ENCODE peak calls at places on chromosomes 11 and 22, in five cellular contexts. One of them, this sample, is unnamed.

GRCh38 chr11:117431436-117431835 is 103.8 kb downstream of the CEP164 start:
- DNase-seq in body of pancreas: no peak
- DNase-seq in transverse colon: no peak
- DNase-seq in IMR-90: no peak
- DNase-seq in suprapubic skin: no peak
- DNase-seq in this sample: peak; percentile 89

GRCh38 chr22:39520054-39520873 is at the start of gene ATF4:
- DNase-seq in body of pancreas: peak; percentile 99
- DNase-seq in suprapubic skin: peak; percentile 99
- DNase-seq in transverse colon: peak; percentile 98
- DNase-seq in IMR-90: peak; percentile 99
- DNase-seq in this sample: peak; percentile 99

GRCh38 chr11:63478896-63479295 is 12.1 kb downstream of the PLAAT5 start:
- DNase-seq in IMR-90: peak; percentile 75
- DNase-seq in body of pancreas: peak; percentile 67
- DNase-seq in transverse colon: peak; percentile 39
- DNase-seq in suprapubic skin: no peak
- DNase-seq in this sample: peak; percentile 54

GRCh38 chr11:44787070-44787469 is 60.3 kb downstream of the TSPAN18 start:
- DNase-seq in transverse colon: no peak
- DNase-seq in IMR-90: no peak
- DNase-seq in suprapubic skin: no peak
- DNase-seq in body of pancreas: no peak
- DNase-seq in this sample: no peak

GRCh38 chr11:111644922-111645321 is 42.7 kb downstream of the SIK2 start:
- DNase-seq in transverse colon: no peak
- DNase-seq in suprapubic skin: no peak
- DNase-seq in IMR-90: no peak
- DNase-seq in body of pancreas: no peak
- DNase-seq in this sample: no peak

GRCh38 chr22:36435516-36436415 is 45.7 kb downstream of the TXN2 start:
- DNase-seq in transverse colon: peak; percentile 84
- DNase-seq in suprapubic skin: no peak
- DNase-seq in IMR-90: no peak
- DNase-seq in body of pancreas: peak; percentile 90
- DNase-seq in this sample: peak; percentile 72

GRCh38 chr11:69924308-69925161 is 105.3 kb upstream of the FGF3 start:
- DNase-seq in body of pancreas: peak; percentile 2
- DNase-seq in suprapubic skin: no peak
- DNase-seq in IMR-90: no peak
- DNase-seq in transverse colon: no peak
- DNase-seq in this sample: no peak

GRCh38 chr11:124865902-124866851 is 945 bp downstream of the ROBO3 start:
- DNase-seq in body of pancreas: no peak
- DNase-seq in suprapubic skin: peak; percentile 78
- DNase-seq in IMR-90: peak; percentile 15
- DNase-seq in transverse colon: peak; percentile 31
- DNase-seq in this sample: peak; percentile 52

DNA sequence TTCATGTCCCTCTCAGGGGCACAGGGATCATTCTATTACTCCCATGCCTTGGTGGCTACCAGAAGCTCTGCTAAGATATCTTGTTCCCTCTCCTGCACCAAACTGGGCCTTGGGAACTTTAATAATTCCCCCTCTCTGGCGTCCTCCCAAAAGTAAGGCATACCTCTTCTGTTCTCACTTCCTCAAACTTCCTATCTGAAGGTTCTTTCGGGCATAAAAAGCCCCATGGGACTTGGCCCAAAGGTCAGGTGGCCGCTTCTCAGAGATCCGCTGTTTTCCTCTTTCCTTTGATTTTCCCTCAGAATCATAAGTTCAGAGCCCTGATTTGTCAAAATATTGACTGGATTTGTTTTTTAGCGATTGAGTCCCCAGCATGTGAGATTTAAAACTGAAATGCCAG is 13.0 kb downstream of the POLD3 start:
- DNase-seq in transverse colon: no peak
- DNase-seq in suprapubic skin: no peak
- DNase-seq in IMR-90: no peak
- DNase-seq in body of pancreas: no peak
- DNase-seq in this sample: no peak
- TF ChIP-seq CTCF in transverse colon: no peak
- TF ChIP-seq CTCF in suprapubic skin: no peak
- TF ChIP-seq CTCF in IMR-90: no peak
- TF ChIP-seq CTCF in body of pancreas: no peak
- TF ChIP-seq CTCF in this sample: no peak

GRCh38 chr11:125942771-125943428 is 2.9 kb upstream of the VSIG10L2 start:
- DNase-seq in body of pancreas: no peak
- DNase-seq in suprapubic skin: no peak
- DNase-seq in IMR-90: no peak
- DNase-seq in transverse colon: no peak
- DNase-seq in this sample: no peak

GRCh38 chr11:125942276-125942611 is 3.6 kb upstream of the VSIG10L2 start:
- DNase-seq in transverse colon: no peak
- DNase-seq in suprapubic skin: no peak
- DNase-seq in body of pancreas: no peak
- DNase-seq in IMR-90: no peak
- DNase-seq in this sample: no peak

GRCh38 chr11:125941606-125942275 is 4.1 kb upstream of the VSIG10L2 start:
- DNase-seq in IMR-90: peak; percentile 19
- DNase-seq in transverse colon: peak; percentile 69
- DNase-seq in suprapubic skin: no peak
- DNase-seq in body of pancreas: peak; percentile 68
- DNase-seq in this sample: peak; percentile 85

GRCh38 chr11:125940145-125940544 is 5.7 kb upstream of the VSIG10L2 start:
- DNase-seq in body of pancreas: no peak
- DNase-seq in IMR-90: no peak
- DNase-seq in transverse colon: no peak
- DNase-seq in suprapubic skin: no peak
- DNase-seq in this sample: no peak

DNA sequence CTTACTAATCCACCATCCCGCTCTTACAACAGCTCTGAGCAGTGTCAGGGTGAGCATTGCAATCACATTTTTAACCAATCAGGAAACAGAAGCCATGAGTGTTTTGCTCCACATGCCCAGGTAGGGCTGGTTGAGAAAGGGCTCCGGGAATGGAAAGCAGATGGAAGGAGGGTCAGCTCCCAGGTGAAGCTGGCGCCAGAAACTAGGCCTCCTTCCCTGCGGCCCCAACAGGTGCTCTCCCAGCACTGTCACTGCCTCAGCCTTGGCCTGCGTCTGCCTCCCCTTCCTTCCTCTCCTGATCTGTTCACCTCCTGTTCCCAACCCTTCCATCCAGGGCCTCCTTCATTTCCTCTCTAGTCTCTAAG is 4.6 kb upstream of the VSIG10L2 start:
- DNase-seq in transverse colon: no peak
- DNase-seq in suprapubic skin: no peak
- DNase-seq in IMR-90: no peak
- DNase-seq in body of pancreas: no peak
- DNase-seq in this sample: no peak
- H3K27ac ChIP-seq in transverse colon: no peak overlapping the region
- H3K27ac ChIP-seq in suprapubic skin: no peak overlapping the region
- H3K27ac ChIP-seq in IMR-90: no peak overlapping the region
- H3K27ac ChIP-seq in body of pancreas: no peak overlapping the region
- H3K27ac ChIP-seq in this sample: no peak overlapping the region

GRCh38 chr11:19935507-19935906 is 222.9 kb downstream of the NAV2 start:
- DNase-seq in suprapubic skin: no peak
- DNase-seq in IMR-90: peak; percentile 86
- DNase-seq in transverse colon: no peak
- DNase-seq in body of pancreas: no peak
- DNase-seq in this sample: peak; percentile 53
- TF ChIP-seq POLR2A in suprapubic skin: no peak
- TF ChIP-seq POLR2A in IMR-90: no peak
- TF ChIP-seq POLR2A in transverse colon: no peak
- TF ChIP-seq POLR2A in body of pancreas: no peak
- TF ChIP-seq POLR2A in this sample: no peak

GRCh38 chr22:17085277-17086091 is 684 bp downstream of the IL17RA start:
- DNase-seq in suprapubic skin: peak; percentile 83
- DNase-seq in body of pancreas: peak; percentile 47
- DNase-seq in transverse colon: peak; percentile 49
- DNase-seq in IMR-90: no peak
- DNase-seq in this sample: peak; percentile 33

GRCh38 chr22:17083811-17084540 is 824 bp upstream of the IL17RA start:
- DNase-seq in IMR-90: no peak
- DNase-seq in transverse colon: no peak
- DNase-seq in suprapubic skin: peak; percentile 82
- DNase-seq in body of pancreas: no peak
- DNase-seq in this sample: no peak

GRCh38 chr22:17083255-17083654 is 1.5 kb upstream of the IL17RA start:
- DNase-seq in suprapubic skin: peak; percentile 43
- DNase-seq in body of pancreas: no peak
- DNase-seq in transverse colon: no peak
- DNase-seq in IMR-90: no peak
- DNase-seq in this sample: no peak

GRCh38 chr22:17086301-17086700 is 1.5 kb downstream of the IL17RA start:
- DNase-seq in IMR-90: no peak
- DNase-seq in transverse colon: no peak
- DNase-seq in body of pancreas: no peak
- DNase-seq in suprapubic skin: peak; percentile 54
- DNase-seq in this sample: no peak

DNA sequence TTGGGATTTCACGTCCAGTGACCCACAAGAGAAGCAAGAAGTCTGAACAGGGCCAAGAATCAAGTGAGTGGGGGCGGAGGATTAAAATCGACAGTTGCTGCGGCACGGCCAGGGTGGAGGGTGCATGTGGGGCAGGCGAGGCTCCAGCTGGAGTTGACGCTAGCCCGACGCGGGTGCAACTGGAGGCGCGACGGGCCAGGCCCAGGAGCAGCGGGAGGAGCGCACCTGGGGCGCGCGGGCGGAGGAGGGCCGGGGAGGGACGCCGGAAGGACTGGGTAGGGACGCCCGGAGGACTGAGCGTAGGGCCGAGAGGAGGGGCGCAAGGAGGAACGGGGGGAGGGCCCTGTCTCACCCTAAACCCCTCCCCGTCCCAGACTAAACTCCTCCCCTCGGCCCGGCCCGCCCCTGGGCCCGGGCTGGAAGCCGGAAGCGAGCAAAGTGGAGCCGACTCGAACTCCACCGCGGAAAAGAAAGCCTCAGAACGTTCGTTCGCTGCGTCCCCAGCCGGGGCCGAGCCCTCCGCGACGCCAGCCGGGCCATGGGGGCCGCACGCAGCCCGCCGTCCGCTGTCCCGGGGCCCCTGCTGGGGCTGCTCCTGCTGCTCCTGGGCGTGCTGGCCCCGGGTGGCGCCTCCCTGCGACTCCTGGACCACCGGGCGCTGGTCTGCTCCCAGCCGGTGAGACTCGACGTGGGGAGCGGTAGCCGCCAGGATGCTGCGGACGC is at the start of gene IL17RA:
- DNase-seq in IMR-90: peak; percentile 84
- DNase-seq in suprapubic skin: peak; percentile 94
- DNase-seq in transverse colon: peak; percentile 96
- DNase-seq in body of pancreas: peak; percentile 94
- DNase-seq in this sample: peak; percentile 92
- TF ChIP-seq CTCF in IMR-90: no peak
- TF ChIP-seq CTCF in suprapubic skin: no peak
- TF ChIP-seq CTCF in transverse colon: no peak
- TF ChIP-seq CTCF in body of pancreas: no peak
- TF ChIP-seq CTCF in this sample: no peak

DNA sequence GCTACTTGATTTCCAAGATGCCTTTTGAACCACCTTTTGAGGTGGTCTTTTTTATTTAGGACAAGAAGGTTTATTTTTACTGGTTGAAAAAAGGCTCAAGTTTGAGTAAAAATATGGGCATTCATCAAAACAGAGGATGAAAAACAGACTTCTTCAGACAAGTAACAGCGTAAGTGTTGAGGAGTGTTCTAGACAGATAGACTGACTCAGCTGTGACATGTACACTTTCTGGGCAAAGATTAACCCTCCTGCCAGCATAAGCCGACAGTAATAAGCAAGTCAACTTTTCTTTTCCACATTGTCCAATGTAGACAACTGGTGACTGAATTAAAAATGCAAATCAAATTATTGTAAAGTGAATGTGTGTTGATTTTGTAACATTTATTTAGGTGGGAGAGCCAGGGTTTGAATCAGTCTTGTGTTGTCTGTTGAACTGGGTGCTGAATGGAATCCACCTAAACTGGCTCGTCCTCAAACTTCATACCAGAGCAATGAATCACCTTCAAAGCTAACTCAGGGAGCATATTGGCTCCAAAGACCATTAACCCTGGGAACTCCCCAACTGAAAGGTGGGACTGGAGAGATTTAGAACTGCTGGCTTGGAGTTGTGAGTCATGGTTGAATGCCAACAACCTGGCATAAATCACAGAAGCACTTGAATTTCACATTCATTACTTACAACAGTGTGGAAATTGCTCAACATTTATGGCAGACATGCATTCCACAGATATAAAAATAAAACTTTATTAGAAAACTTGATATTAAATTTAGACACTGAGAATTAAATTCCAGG is 377.0 kb downstream of the ETS1 start:
- DNase-seq in suprapubic skin: no peak
- DNase-seq in IMR-90: peak; percentile 94
- DNase-seq in body of pancreas: peak; percentile 38
- DNase-seq in transverse colon: peak; percentile 51
- DNase-seq in this sample: peak; percentile 29
- H3K27ac ChIP-seq in suprapubic skin: no peak overlapping the region
- H3K27ac ChIP-seq in IMR-90: no peak overlapping the region
- H3K27ac ChIP-seq in body of pancreas: peak overlapping the region; percentile 63
- H3K27ac ChIP-seq in transverse colon: no peak overlapping the region
- H3K27ac ChIP-seq in this sample: no peak overlapping the region

DNA sequence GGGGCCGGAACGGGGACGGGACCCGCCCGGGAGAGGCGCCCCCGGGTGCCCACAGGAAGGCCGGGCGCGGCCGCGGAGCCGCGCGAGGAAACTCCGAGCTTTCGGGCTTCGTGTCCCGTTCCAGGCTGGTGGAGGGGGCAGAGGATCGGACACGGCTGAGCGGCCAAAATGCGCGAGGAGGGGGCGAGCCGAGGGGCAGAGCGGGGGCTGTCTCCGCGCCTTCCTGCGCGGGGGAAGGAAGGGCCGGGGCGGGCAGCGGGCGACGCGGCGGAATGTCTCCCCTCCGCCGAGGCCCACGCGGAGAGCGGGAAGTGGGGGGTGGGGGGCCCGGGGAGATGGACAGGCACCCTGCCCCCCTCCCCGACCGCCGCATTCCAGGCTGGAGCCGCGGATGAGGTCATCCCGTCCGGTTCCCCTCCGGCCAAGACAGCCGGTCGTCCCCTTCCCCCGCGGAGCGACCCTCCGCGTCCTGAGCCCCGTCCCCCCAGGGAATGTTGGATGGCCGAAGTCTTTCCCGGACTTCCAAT is 465 bp downstream of the CDC42EP1 start:
- DNase-seq in body of pancreas: peak; percentile 75
- DNase-seq in suprapubic skin: no peak
- DNase-seq in IMR-90: peak; percentile 53
- DNase-seq in transverse colon: peak; percentile 34
- DNase-seq in this sample: peak; percentile 61
- TF ChIP-seq POLR2A in body of pancreas: no peak
- TF ChIP-seq POLR2A in suprapubic skin: no peak
- TF ChIP-seq POLR2A in IMR-90: peak; percentile 31
- TF ChIP-seq POLR2A in transverse colon: no peak
- TF ChIP-seq POLR2A in this sample: no peak

GRCh38 chr11:17932472-17932871 is 80.4 kb downstream of the SERGEF start:
- DNase-seq in suprapubic skin: no peak
- DNase-seq in IMR-90: no peak
- DNase-seq in body of pancreas: no peak
- DNase-seq in transverse colon: no peak
- DNase-seq in this sample: no peak
- TF ChIP-seq CTCF in suprapubic skin: no peak
- TF ChIP-seq CTCF in IMR-90: no peak
- TF ChIP-seq CTCF in body of pancreas: no peak
- TF ChIP-seq CTCF in transverse colon: no peak
- TF ChIP-seq CTCF in this sample: no peak